ENCODE peak calls at places on chromosomes 7 and 10, in five cellular contexts. M, A, B, N and Q are unnamed samples.
A peak's percentile ranks its signal among the peaks of the same experiment; 100 is the strongest.

GRCh38 chr7:151566897-151567320 is 47.2 kb upstream of the RHEB start:
- DNase-seq in M (no peak), A (peak; percentile 55), B (peak; percentile 62), N (peak; percentile 65), Q (peak; percentile 68)

GRCh38 chr10:118754132-118754555 is 626 bp downstream of the CACUL1 start:
- DNase-seq in M (peak; percentile 28), A (no peak), B (peak; percentile 31), N (peak; percentile 13), Q (no peak)

GRCh38 chr10:22437620-22438588 is 92.6 kb downstream of the SPAG6 start:
- DNase-seq in M (peak; percentile 30), A (peak; percentile 58), B (no peak), N (no peak), Q (no peak)

GRCh38 chr10:24930427-24930826 is 22.0 kb downstream of the PRTFDC1 start:
- DNase-seq in M (no peak), A (no peak), B (no peak), N (no peak), Q (no peak)

GRCh38 chr7:2732959-2733584 is 45.1 kb downstream of the AMZ1 start:
- DNase-seq in M (peak; percentile 74), A (peak; percentile 69), B (peak; percentile 63), N (peak; percentile 65), Q (no peak)

GRCh38 chr10:77478248-77478963 is 159.2 kb downstream of the KCNMA1 start:
- DNase-seq in M (no peak), A (no peak), B (peak; percentile 83), N (peak; percentile 92), Q (peak; percentile 60)

GRCh38 chr10:24811906-24812305 is 88.2 kb upstream of the ARHGAP21 start:
- DNase-seq in M (no peak), A (no peak), B (no peak), N (peak; percentile 12), Q (no peak)

GRCh38 chr7:54339074-54339473 is 203.1 kb upstream of the VSTM2A start:
- DNase-seq in M (no peak), A (no peak), B (peak; percentile 26), N (no peak), Q (peak; percentile 14)

GRCh38 chr10:48973065-48973464 is 33.4 kb upstream of the LRRC18 start:
- DNase-seq in M (no peak), A (no peak), B (no peak), N (no peak), Q (no peak)

GRCh38 chr10:73768881-73769280 is 13.0 kb upstream of the CHCHD1 start:
- DNase-seq in M (no peak), A (no peak), B (no peak), N (no peak), Q (no peak)

GRCh38 chr10:108956149-108956548 is 967.2 kb downstream of the XPNPEP1 start:
- DNase-seq in M (no peak), A (no peak), B (no peak), N (peak; percentile 8), Q (no peak)

GRCh38 chr10:89362928-89363327 is 14.9 kb upstream of the IFIT1B start:
- DNase-seq in M (no peak), A (no peak), B (no peak), N (no peak), Q (no peak)

GRCh38 chr7:107047902-107048782 is 3.6 kb downstream of the PRKAR2B start:
- DNase-seq in M (no peak), A (no peak), B (no peak), N (peak; percentile 22), Q (no peak)
- TF ChIP-seq CTCF in M (no peak), A (no peak), B (no peak), N (no peak), Q (no peak)

GRCh38 chr7:98681496-98681895 is 64.4 kb downstream of the NPTX2 start:
- DNase-seq in M (no peak), A (no peak), B (no peak), N (no peak), Q (no peak)
- H3K4me3 ChIP-seq in M (no peak overlapping the region), A (no peak overlapping the region), B (no peak overlapping the region), N (no peak overlapping the region), Q (no peak overlapping the region)

DNA sequence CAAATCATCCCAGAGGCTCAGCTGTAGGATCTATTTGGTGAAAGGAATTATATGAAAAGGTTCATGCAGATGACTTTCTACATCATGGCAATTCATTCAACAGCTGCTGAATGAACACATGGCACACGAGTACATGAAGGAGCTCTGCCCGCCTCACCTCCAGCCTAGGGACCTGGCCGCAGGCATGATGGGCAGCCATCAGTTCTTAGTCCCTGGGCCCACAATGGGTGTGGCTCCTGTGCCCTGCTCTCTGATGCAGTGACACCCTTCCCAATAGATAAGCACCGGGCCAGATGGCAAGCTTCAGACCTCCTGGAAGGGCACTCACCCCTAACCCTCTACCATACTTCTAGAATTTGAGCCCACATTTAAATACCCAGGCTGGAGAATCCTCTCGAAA is 3.5 kb downstream of the CHST15 start:
- DNase-seq in M (no peak), A (no peak), B (no peak), N (no peak), Q (no peak)
- H3K27me3 ChIP-seq in M (peaks cover 49% of the 10 kb centered on the region), A (no peaks in the 10 kb centered on the region), B (no peaks in the 10 kb centered on the region), N (peaks cover 16% of the 10 kb centered on the region), Q (peaks cover 8% of the 10 kb centered on the region)

DNA sequence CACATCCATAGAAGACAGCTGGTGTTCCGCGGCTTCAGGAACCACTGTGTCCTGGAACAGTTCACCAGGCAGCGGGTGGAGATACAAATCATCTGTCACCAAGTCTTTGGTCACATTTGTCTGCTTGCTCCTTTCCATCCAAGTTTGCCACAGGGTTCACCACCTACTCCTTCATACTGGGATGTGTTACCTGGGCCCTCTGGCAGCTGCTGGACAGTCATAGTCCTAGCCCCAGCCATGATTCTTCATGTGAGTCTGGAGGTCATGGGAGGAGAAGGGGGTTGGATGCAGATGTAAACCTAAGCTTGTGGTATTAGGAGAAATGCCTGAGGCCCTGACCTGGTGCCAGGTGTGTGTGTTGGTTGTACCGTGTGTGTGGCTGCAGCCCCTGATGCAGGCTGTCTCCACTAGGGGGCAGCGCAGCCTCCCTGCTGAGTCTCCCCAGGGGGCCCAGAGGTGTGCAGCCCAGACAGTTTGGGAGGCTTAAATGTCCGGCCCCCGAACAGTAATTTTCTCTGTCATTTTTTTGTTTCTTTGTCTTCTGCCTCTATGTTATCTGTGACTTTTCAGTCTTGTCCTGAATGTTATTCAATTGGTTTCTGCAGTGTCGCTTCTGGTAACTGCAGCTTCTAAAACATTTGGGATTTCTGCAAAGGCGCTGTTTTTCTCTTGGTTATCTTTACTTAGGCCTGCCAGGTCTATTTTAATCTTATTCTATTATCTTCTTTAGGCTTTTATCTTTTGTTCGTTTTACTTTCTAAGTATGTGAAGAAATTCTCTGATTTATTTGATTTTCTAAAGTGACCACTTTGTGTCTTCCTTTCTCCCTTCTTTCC is 14.8 kb downstream of the NPS start:
- DNase-seq in M (no peak), A (no peak), B (no peak), N (no peak), Q (no peak)
- TF ChIP-seq CTCF in M (peak; percentile 42), A (no peak), B (no peak), N (no peak), Q (peak; percentile 17)

GRCh38 chr7:833601-834258 is 1.5 kb downstream of the SUN1 start:
- DNase-seq in M (no peak), A (no peak), B (no peak), N (no peak), Q (no peak)

GRCh38 chr7:834277-834676 is 2.0 kb downstream of the SUN1 start:
- DNase-seq in M (no peak), A (no peak), B (no peak), N (no peak), Q (no peak)

GRCh38 chr7:832968-833424 is 720 bp downstream of the SUN1 start:
- DNase-seq in M (no peak), A (no peak), B (no peak), N (no peak), Q (no peak)

GRCh38 chr7:831596-832291 is 532 bp upstream of the SUN1 start:
- DNase-seq in M (no peak), A (no peak), B (peak; percentile 95), N (peak; percentile 92), Q (peak; percentile 85)

DNA sequence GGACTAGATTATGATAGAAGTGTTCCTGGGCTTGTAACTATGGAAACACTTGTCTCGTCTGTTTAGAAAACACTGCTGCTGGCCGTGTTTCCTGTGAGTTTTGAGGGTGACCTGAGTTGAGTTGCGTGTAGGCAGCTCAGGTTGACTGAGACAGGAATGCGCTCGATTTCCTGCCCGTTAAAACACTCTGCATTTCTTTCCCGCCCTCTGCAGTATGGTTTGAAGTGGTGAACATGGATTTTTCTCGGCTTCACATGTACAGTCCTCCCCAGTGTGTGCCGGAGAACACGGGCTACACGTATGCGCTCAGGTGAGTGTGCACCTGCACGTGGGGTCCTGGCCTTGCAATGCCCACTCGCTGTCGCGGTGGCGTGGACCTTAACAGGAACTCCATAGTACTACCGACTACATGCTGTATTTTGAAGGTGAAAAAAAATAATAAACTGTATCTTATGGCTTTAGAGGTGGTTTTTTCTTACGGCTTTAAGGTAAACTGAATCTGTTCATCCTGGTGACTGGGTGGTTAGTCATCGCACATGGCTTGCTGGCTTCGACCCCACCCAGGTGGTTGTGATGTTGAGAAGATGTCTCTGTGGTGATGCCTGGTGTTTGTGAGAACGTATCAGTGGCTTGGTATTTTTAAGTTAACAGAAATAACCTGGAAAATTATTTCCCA is at the start of gene SUN1:
- DNase-seq in M (no peak), A (peak; percentile 51), B (peak; percentile 63), N (peak; percentile 83), Q (peak; percentile 45)
- H3K4me3 ChIP-seq in M (peak within 1 kb of the TSS; percentile 3), A (peak within 1 kb of the TSS; percentile 13), B (peak within 1 kb of the TSS; percentile 33), N (peak within 1 kb of the TSS; percentile 30), Q (peak within 1 kb of the TSS; percentile 0)

GRCh38 chr10:100830728-100831110 is 82.0 kb upstream of the SLF2 start:
- DNase-seq in M (no peak), A (no peak), B (no peak), N (no peak), Q (no peak)
- H3K27me3 ChIP-seq in M (peaks cover 100% of the 10 kb centered on the region), A (peaks cover 40% of the 10 kb centered on the region), B (peaks cover 53% of the 10 kb centered on the region), N (peaks cover 77% of the 10 kb centered on the region), Q (peaks cover 53% of the 10 kb centered on the region)

GRCh38 chr7:142908921-142909870 is 23.7 kb upstream of the TRPV6 start:
- DNase-seq in M (peak; percentile 35), A (no peak), B (no peak), N (no peak), Q (no peak)
- TF ChIP-seq CTCF in M (no peak), A (no peak), B (no peak), N (no peak), Q (peak; percentile 21)

GRCh38 chr7:39829028-39829427 is 121.0 kb upstream of the CDK13 start:
- DNase-seq in M (no peak), A (no peak), B (no peak), N (no peak), Q (no peak)

GRCh38 chr7:39838326-39838725 is 111.7 kb upstream of the CDK13 start:
- DNase-seq in M (no peak), A (peak; percentile 16), B (peak; percentile 75), N (peak; percentile 46), Q (no peak)

GRCh38 chr7:39827571-39827970 is 122.5 kb upstream of the CDK13 start:
- DNase-seq in M (no peak), A (no peak), B (no peak), N (no peak), Q (no peak)

DNA sequence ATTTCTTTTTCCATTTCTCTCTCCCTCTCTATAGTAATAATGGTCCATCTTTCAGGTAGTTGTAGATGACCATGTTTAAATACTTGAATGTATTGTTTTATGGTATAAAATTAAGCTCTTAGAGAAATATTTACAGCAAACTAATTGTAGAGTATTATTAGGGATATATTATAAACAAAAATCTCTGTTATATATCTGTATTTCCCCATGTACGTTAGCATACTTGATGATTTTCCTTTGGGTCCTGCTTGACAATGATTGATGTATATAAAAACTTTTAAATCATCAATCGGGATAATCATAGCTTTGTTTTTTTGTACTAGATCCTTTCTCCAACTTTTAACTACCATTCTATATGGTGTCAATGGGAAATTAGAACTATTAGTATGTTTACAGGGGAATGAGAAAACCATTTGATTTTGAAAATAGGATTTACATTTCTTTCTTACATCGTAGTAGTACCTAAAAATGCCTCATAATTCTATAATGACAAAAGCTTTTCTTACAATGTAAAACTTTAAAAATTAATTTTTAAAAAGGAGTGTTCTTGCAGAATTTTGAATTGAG is 117.5 kb upstream of the CDK13 start:
- DNase-seq in M (no peak), A (no peak), B (no peak), N (no peak), Q (no peak)
- H3K4me3 ChIP-seq in M (peak overlapping the region; percentile 53), A (no peak overlapping the region), B (peak overlapping the region; percentile 27), N (no peak overlapping the region), Q (no peak overlapping the region)